ENCODE peak calls at places on chromosomes 1 and 21, in six cellular contexts. One of them, this sample, is unnamed.
A peak's percentile ranks its signal among the peaks of the same experiment; 100 is the strongest.

GRCh38 chr1:112713466-112714312 is 1.4 kb downstream of the PPM1J start:
- DNase-seq in activated effector memory CD4-positive, alpha-beta T cell treated with Interleukin-2 at 50 U/mL for 16 hours: no peak
- DNase-seq in RWPE1: no peak
- DNase-seq in stromal cell of bone marrow: no peak
- DNase-seq in activated CD4-positive, alpha-beta T cell treated with anti-CD3 and anti-CD28 coated beads, Interleukin-2, amount 50 U/mL, for 4 hours: no peak
- DNase-seq in AG08396: no peak
- DNase-seq in this sample: no peak

GRCh38 chr1:24572301-24572700 is 16.4 kb downstream of the NCMAP start:
- DNase-seq in RWPE1: no peak
- DNase-seq in AG08396: no peak
- DNase-seq in stromal cell of bone marrow: no peak
- DNase-seq in activated CD4-positive, alpha-beta T cell treated with anti-CD3 and anti-CD28 coated beads, Interleukin-2, amount 50 U/mL, for 4 hours: no peak
- DNase-seq in activated effector memory CD4-positive, alpha-beta T cell treated with Interleukin-2 at 50 U/mL for 16 hours: no peak
- DNase-seq in this sample: no peak

GRCh38 chr1:167171286-167171929 is 49.3 kb upstream of the POU2F1 start:
- DNase-seq in RWPE1: no peak
- DNase-seq in activated effector memory CD4-positive, alpha-beta T cell treated with Interleukin-2 at 50 U/mL for 16 hours: no peak
- DNase-seq in stromal cell of bone marrow: no peak
- DNase-seq in AG08396: no peak
- DNase-seq in activated CD4-positive, alpha-beta T cell treated with anti-CD3 and anti-CD28 coated beads, Interleukin-2, amount 50 U/mL, for 4 hours: no peak
- DNase-seq in this sample: peak; percentile 67

GRCh38 chr1:178055779-178056471 is 38.0 kb upstream of the RASAL2 start:
- DNase-seq in AG08396: no peak
- DNase-seq in activated CD4-positive, alpha-beta T cell treated with anti-CD3 and anti-CD28 coated beads, Interleukin-2, amount 50 U/mL, for 4 hours: no peak
- DNase-seq in activated effector memory CD4-positive, alpha-beta T cell treated with Interleukin-2 at 50 U/mL for 16 hours: no peak
- DNase-seq in RWPE1: no peak
- DNase-seq in stromal cell of bone marrow: no peak
- DNase-seq in this sample: peak; percentile 77

GRCh38 chr21:45318146-45318555 is 30.5 kb upstream of the POFUT2 start:
- DNase-seq in activated CD4-positive, alpha-beta T cell treated with anti-CD3 and anti-CD28 coated beads, Interleukin-2, amount 50 U/mL, for 4 hours: no peak
- DNase-seq in AG08396: no peak
- DNase-seq in activated effector memory CD4-positive, alpha-beta T cell treated with Interleukin-2 at 50 U/mL for 16 hours: no peak
- DNase-seq in stromal cell of bone marrow: no peak
- DNase-seq in RWPE1: no peak
- DNase-seq in this sample: no peak

GRCh38 chr1:245458761-245459174 is 304.0 kb downstream of the KIF26B start:
- DNase-seq in stromal cell of bone marrow: no peak
- DNase-seq in activated effector memory CD4-positive, alpha-beta T cell treated with Interleukin-2 at 50 U/mL for 16 hours: no peak
- DNase-seq in AG08396: no peak
- DNase-seq in RWPE1: peak; percentile 30
- DNase-seq in activated CD4-positive, alpha-beta T cell treated with anti-CD3 and anti-CD28 coated beads, Interleukin-2, amount 50 U/mL, for 4 hours: no peak
- DNase-seq in this sample: no peak

GRCh38 chr1:1703796-1704195 is 11.2 kb upstream of the SLC35E2B start:
- DNase-seq in activated CD4-positive, alpha-beta T cell treated with anti-CD3 and anti-CD28 coated beads, Interleukin-2, amount 50 U/mL, for 4 hours: no peak
- DNase-seq in activated effector memory CD4-positive, alpha-beta T cell treated with Interleukin-2 at 50 U/mL for 16 hours: no peak
- DNase-seq in stromal cell of bone marrow: no peak
- DNase-seq in RWPE1: no peak
- DNase-seq in AG08396: no peak
- DNase-seq in this sample: no peak

GRCh38 chr1:234691567-234691966 is 81.6 kb upstream of the IRF2BP2 start:
- DNase-seq in RWPE1: peak; percentile 44
- DNase-seq in activated CD4-positive, alpha-beta T cell treated with anti-CD3 and anti-CD28 coated beads, Interleukin-2, amount 50 U/mL, for 4 hours: no peak
- DNase-seq in activated effector memory CD4-positive, alpha-beta T cell treated with Interleukin-2 at 50 U/mL for 16 hours: no peak
- DNase-seq in AG08396: no peak
- DNase-seq in stromal cell of bone marrow: no peak
- DNase-seq in this sample: peak; percentile 53

GRCh38 chr1:47887959-47888629 is 109.1 kb downstream of the TRABD2B start:
- DNase-seq in RWPE1: no peak
- DNase-seq in stromal cell of bone marrow: no peak
- DNase-seq in activated effector memory CD4-positive, alpha-beta T cell treated with Interleukin-2 at 50 U/mL for 16 hours: no peak
- DNase-seq in activated CD4-positive, alpha-beta T cell treated with anti-CD3 and anti-CD28 coated beads, Interleukin-2, amount 50 U/mL, for 4 hours: no peak
- DNase-seq in AG08396: no peak
- DNase-seq in this sample: no peak

GRCh38 chr1:8189931-8190483 is 127.9 kb upstream of the SLC45A1 start:
- DNase-seq in activated effector memory CD4-positive, alpha-beta T cell treated with Interleukin-2 at 50 U/mL for 16 hours: no peak
- DNase-seq in RWPE1: no peak
- DNase-seq in activated CD4-positive, alpha-beta T cell treated with anti-CD3 and anti-CD28 coated beads, Interleukin-2, amount 50 U/mL, for 4 hours: no peak
- DNase-seq in AG08396: no peak
- DNase-seq in stromal cell of bone marrow: no peak
- DNase-seq in this sample: peak; percentile 70

GRCh38 chr1:196608401-196609113 is at the start of gene KCNT2:
- DNase-seq in RWPE1: peak; percentile 14
- DNase-seq in stromal cell of bone marrow: peak; percentile 14
- DNase-seq in AG08396: peak; percentile 27
- DNase-seq in activated effector memory CD4-positive, alpha-beta T cell treated with Interleukin-2 at 50 U/mL for 16 hours: no peak
- DNase-seq in activated CD4-positive, alpha-beta T cell treated with anti-CD3 and anti-CD28 coated beads, Interleukin-2, amount 50 U/mL, for 4 hours: no peak
- DNase-seq in this sample: peak; percentile 35

GRCh38 chr1:56938636-56939035 is 27.2 kb downstream of the C8B start:
- DNase-seq in activated CD4-positive, alpha-beta T cell treated with anti-CD3 and anti-CD28 coated beads, Interleukin-2, amount 50 U/mL, for 4 hours: no peak
- DNase-seq in activated effector memory CD4-positive, alpha-beta T cell treated with Interleukin-2 at 50 U/mL for 16 hours: no peak
- DNase-seq in stromal cell of bone marrow: no peak
- DNase-seq in RWPE1: no peak
- DNase-seq in AG08396: no peak
- DNase-seq in this sample: no peak

This sample was measured in MCF 10A.